ENCODE peak calls at places on chromosomes 12 and 14, in four cellular contexts. L is T follicular helper cell; D is kidney tubule cell; U is activated CD4-positive, alpha-beta T cell treated with anti-CD3 and anti-CD28 coated beads, Interleukin-2, amount 50 U/mL, for 1 hour. R is an unnamed sample.
A peak's percentile ranks its signal among the peaks of the same experiment; 100 is the strongest.

GRCh38 chr12:49470986-49471385 is 67.8 kb upstream of the KCNH3 start:
- DNase-seq in U (no peak), L (no peak), D (no peak), R (no peak)

GRCh38 chr14:24136684-24137528 is 912 bp downstream of the PSME1 start:
- DNase-seq in D (no peak), U (no peak), L (no peak), R (no peak)

GRCh38 chr12:116059901-116060300 is 217.6 kb downstream of the MED13L start:
- DNase-seq in D (no peak), L (no peak), U (no peak), R (no peak)

GRCh38 chr14:94624537-94625352 is 12.6 kb downstream of the SERPINA3 start:
- DNase-seq in L (no peak), D (no peak), U (no peak), R (no peak)

GRCh38 chr12:66623455-66623854 is 55.4 kb downstream of the GRIP1 start:
- DNase-seq in U (no peak), D (peak; percentile 62), L (no peak), R (no peak)

GRCh38 chr12:123363385-123363742 is 1.3 kb downstream of the SBNO1 start:
- DNase-seq in U (no peak), D (peak; percentile 39), L (no peak), R (no peak)

GRCh38 chr14:23171251-23171975 is 12.0 kb downstream of the SLC7A8 start:
- DNase-seq in L (no peak), U (no peak), D (no peak), R (no peak)

GRCh38 chr14:21860172-21860571 is 186.6 kb upstream of the OR4E1 start:
- DNase-seq in D (peak; percentile 31), L (peak; percentile 25), U (peak; percentile 25), R (peak; percentile 46)